ENCODE peak calls at places on chromosomes 6 and 20, in four cellular contexts. R is NCI-H69, Z is H54, C is NCI-H2171 treated with DMSO at 0.1 percent for 48 hours. D is an unnamed sample.

GRCh38 chr6:34523441-34524206 is 32.5 kb downstream of the SPDEF start:
- DNase-seq in R (peak), Z (no peak), C (no peak), D (no peak)

GRCh38 chr6:127191716-127192115 is 73.2 kb downstream of the RSPO3 start:
- DNase-seq in R (no peak), Z (no peak), C (no peak), D (no peak)

GRCh38 chr6:11700118-11700718 is 78.4 kb downstream of the ADTRP start:
- DNase-seq in R (peak), Z (no peak), C (peak), D (no peak)

GRCh38 chr20:16752901-16753300 is 4.7 kb downstream of the OTOR start:
- DNase-seq in R (no peak), Z (no peak), C (no peak), D (no peak)

GRCh38 chr20:9918360-9918759 is 79.5 kb upstream of the PAK5 start:
- DNase-seq in R (no peak), Z (no peak), C (no peak), D (no peak)

GRCh38 chr6:135506270-135506997 is 8.9 kb upstream of the AHI1 start:
- DNase-seq in R (peak), Z (no peak), C (peak), D (no peak)

GRCh38 chr6:165059032-165059431 is 250.4 kb downstream of the C6orf118 start:
- DNase-seq in R (no peak), Z (no peak), C (no peak), D (no peak)

GRCh38 chr6:122153530-122153929 is 245.9 kb upstream of the HSF2 start:
- DNase-seq in R (peak), Z (no peak), C (no peak), D (no peak)

GRCh38 chr6:46850781-46851180 is 57.6 kb downstream of the MEP1A start:
- DNase-seq in R (no peak), Z (no peak), C (no peak), D (no peak)

GRCh38 chr6:53718597-53719460 is 53.3 kb upstream of the KLHL31 start:
- DNase-seq in R (peak), Z (peak), C (peak), D (peak)

GRCh38 chr6:169022079-169022478 is 231.6 kb downstream of the THBS2 start:
- DNase-seq in R (no peak), Z (no peak), C (no peak), D (no peak)

GRCh38 chr20:59645316-59645715 is 41.0 kb downstream of the PHACTR3 start:
- DNase-seq in R (no peak), Z (no peak), C (no peak), D (no peak)

GRCh38 chr6:109759098-109759855 is 68.2 kb downstream of the FIG4 start:
- DNase-seq in R (no peak), Z (no peak), C (no peak), D (no peak)

GRCh38 chr6:102327697-102328227 is 934.3 kb downstream of the GRIK2 start:
- DNase-seq in R (no peak), Z (no peak), C (no peak), D (no peak)

GRCh38 chr6:20217476-20217855 is 5.2 kb upstream of the MBOAT1 start:
- DNase-seq in R (peak), Z (no peak), C (no peak), D (no peak)

GRCh38 chr6:142960098-142960497 is 15.1 kb upstream of the HIVEP2 start:
- DNase-seq in R (no peak), Z (no peak), C (no peak), D (no peak)

GRCh38 chr6:47168176-47168575 is 126.0 kb upstream of the ADGRF1 start:
- DNase-seq in R (peak), Z (peak), C (peak), D (no peak)

GRCh38 chr20:47038581-47039560 is 144.2 kb downstream of the EYA2 start:
- DNase-seq in R (peak), Z (no peak), C (no peak), D (no peak)

GRCh38 chr6:170248861-170249600 is 41.8 kb downstream of the DLL1 start:
- DNase-seq in R (no peak), Z (no peak), C (no peak), D (no peak)

GRCh38 chr20:20364747-20365558 is 3.0 kb upstream of the INSM1 start:
- DNase-seq in R (peak), Z (no peak), C (no peak), D (peak)

GRCh38 chr20:18090044-18090443 is 32.3 kb upstream of the OVOL2 start:
- DNase-seq in R (no peak), Z (no peak), C (no peak), D (no peak)